ENCODE peak calls at places on chromosomes 13 and 19, in four cellular contexts. I is right lobe of liver, R is spleen, P is body of pancreas. G is an unnamed sample. For H3K4me1, the result is how much of the 10 kb centered on the place peaks cover.

GRCh38 chr13:91304740-91305139 is 42.7 kb upstream of the MIR17HG start:
- DNase-seq in I (no peak), R (no peak), P (no peak), G (no peak)

GRCh38 chr13:75635101-75635620 is 969 bp upstream of the LMO7 start:
- DNase-seq in I (peak), R (no peak), P (peak), G (no peak)

GRCh38 chr13:40777166-40777956 is 6.4 kb upstream of the MRPS31 start:
- DNase-seq in I (no peak), R (no peak), P (peak), G (no peak)

GRCh38 chr19:10289167-10289835 is 451 bp upstream of the ICAM5 start:
- DNase-seq in I (no peak), R (peak), P (no peak), G (no peak)

GRCh38 chr19:5271145-5271544 is 69.5 kb downstream of the PTPRS start:
- DNase-seq in I (no peak), R (no peak), P (no peak), G (no peak)

GRCh38 chr19:46784262-46785053 is 3.9 kb downstream of the SLC1A5 start:
- DNase-seq in I (peak), R (peak), P (peak), G (peak)

GRCh38 chr13:96671073-96671472 is 323.2 kb downstream of the OXGR1 start:
- DNase-seq in I (no peak), R (no peak), P (no peak), G (no peak)

GRCh38 chr19:46390866-46391265 is 22.5 kb downstream of the CCDC8 start:
- DNase-seq in I (peak), R (peak), P (no peak), G (peak)

GRCh38 chr19:11338164-11338563 is 1.3 kb downstream of the RAB3D start:
- DNase-seq in I (no peak), R (no peak), P (peak), G (no peak)

GRCh38 chr13:98910501-98910951 is 67.3 kb downstream of the DOCK9 start:
- DNase-seq in I (no peak), R (no peak), P (no peak), G (no peak)

GRCh38 chr13:71677114-71677513 is 189.9 kb downstream of the DACH1 start:
- DNase-seq in I (no peak), R (no peak), P (no peak), G (no peak)

GRCh38 chr13:92173254-92173653 is 774.8 kb downstream of the GPC5 start:
- DNase-seq in I (no peak), R (no peak), P (no peak), G (no peak)

GRCh38 chr13:41833851-41834250 is 127.1 kb downstream of the VWA8 start:
- DNase-seq in I (no peak), R (no peak), P (no peak), G (no peak)

GRCh38 chr13:34750078-34750703 is 191.9 kb upstream of the NBEA start:
- DNase-seq in I (no peak), R (no peak), P (peak), G (no peak)

GRCh38 chr13:36357692-36358091 is 11.5 kb upstream of the SPART start:
- DNase-seq in I (no peak), R (no peak), P (peak), G (peak)

GRCh38 chr13:61770697-61771096 is 355.0 kb upstream of the PCDH20 start:
- DNase-seq in I (no peak), R (no peak), P (no peak), G (no peak)

GRCh38 chr19:44824758-44825157 is 15.9 kb downstream of the BCAM start:
- DNase-seq in I (no peak), R (no peak), P (peak), G (no peak)

GRCh38 chr13:45073809-45074208 is 46.5 kb upstream of the GTF2F2 start:
- DNase-seq in I (no peak), R (no peak), P (no peak), G (no peak)

GRCh38 chr19:10193666-10194499 is 870 bp downstream of the DNMT1 start:
- DNase-seq in I (no peak), R (peak), P (no peak), G (no peak)

GRCh38 chr13:28792992-28793391 is 27.1 kb upstream of the MTUS2 start:
- DNase-seq in I (no peak), R (no peak), P (no peak), G (no peak)

GRCh38 chr19:2145831-2146241 is 5.5 kb downstream of the AP3D1 start:
- DNase-seq in I (no peak), R (no peak), P (no peak), G (no peak)

GRCh38 chr13:45434556-45435371 is 16.6 kb upstream of the SLC25A30 start:
- DNase-seq in I (no peak), R (no peak), P (no peak), G (no peak)

GRCh38 chr13:100506600-100507422 is 81.8 kb downstream of the GGACT start:
- DNase-seq in I (no peak), R (no peak), P (no peak), G (no peak)

GRCh38 chr13:39451301-39451700 is 151.7 kb downstream of the LHFPL6 start:
- DNase-seq in I (no peak), R (no peak), P (no peak), G (no peak)

GRCh38 chr13:48585456-48585840 is 52.6 kb upstream of the RCBTB2 start:
- DNase-seq in I (no peak), R (no peak), P (peak), G (no peak)

GRCh38 chr19:45794627-45795026 is 2.0 kb upstream of the DMWD start:
- DNase-seq in I (no peak), R (no peak), P (no peak), G (no peak)

GRCh38 chr19:15863272-15863671 is 34.6 kb downstream of the CYP4F2 start:
- DNase-seq in I (no peak), R (no peak), P (no peak), G (no peak)

GRCh38 chr13:49986471-49986870 is 10.4 kb upstream of the TRIM13 start:
- DNase-seq in I (peak), R (no peak), P (no peak), G (no peak)

GRCh38 chr13:98142427-98143156 is at the start of gene FARP1:
- DNase-seq in I (peak), R (peak), P (peak), G (peak)

GRCh38 chr19:11881151-11881800 is 6.3 kb upstream of the ZNF69 start:
- DNase-seq in I (peak), R (peak), P (peak), G (no peak)

GRCh38 chr13:102620512-102620911 is 23.7 kb downstream of the TPP2 start:
- DNase-seq in I (no peak), R (no peak), P (no peak), G (no peak)

GRCh38 chr13:43744630-43745029 is 42.1 kb downstream of the ENOX1 start:
- DNase-seq in I (no peak), R (no peak), P (no peak), G (no peak)

GRCh38 chr19:19597809-19598306 is 20.6 kb downstream of the PBX4 start:
- DNase-seq in I (no peak), R (no peak), P (no peak), G (no peak)

GRCh38 chr13:53321301-53321700 is 292.7 kb downstream of the OLFM4 start:
- DNase-seq in I (no peak), R (no peak), P (no peak), G (no peak)

GRCh38 chr19:40565355-40565754 is 11.3 kb upstream of the SHKBP1 start:
- DNase-seq in I (no peak), R (no peak), P (no peak), G (no peak)
- TF ChIP-seq POLR2A in I (no peak), R (no peak), P (no peak), G (no peak)

DNA sequence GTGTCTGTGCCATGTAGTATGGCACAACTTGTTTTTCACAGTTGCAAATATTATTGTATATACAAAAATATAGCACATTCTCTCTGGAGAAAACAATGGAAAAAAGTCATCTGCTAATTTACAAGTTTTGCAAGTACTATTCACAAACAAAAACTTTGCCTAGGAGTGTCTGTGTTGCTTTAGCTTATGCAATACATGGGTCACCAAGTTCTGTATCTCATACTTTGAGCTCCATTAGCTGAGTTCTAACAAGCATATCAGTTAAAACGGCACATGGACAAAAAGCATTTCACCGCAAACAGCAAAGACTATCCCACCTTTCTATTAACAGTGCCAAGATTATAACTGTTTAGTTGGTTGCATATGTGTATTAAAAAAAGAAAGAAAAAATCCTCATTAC is 4.6 kb downstream of the SPRY2 start:
- DNase-seq in I (no peak), R (no peak), P (no peak), G (no peak)
- H3K4me3 ChIP-seq in I (peak), R (no peak), P (no peak), G (peak)

GRCh38 chr13:20823071-20823470 is 49.3 kb upstream of the EEF1AKMT1 start:
- DNase-seq in I (no peak), R (no peak), P (no peak), G (no peak)

GRCh38 chr13:20826301-20826700 is 52.5 kb upstream of the EEF1AKMT1 start:
- DNase-seq in I (no peak), R (no peak), P (no peak), G (no peak)

GRCh38 chr13:20826810-20827560 is 53.2 kb upstream of the EEF1AKMT1 start:
- DNase-seq in I (no peak), R (no peak), P (no peak), G (no peak)

GRCh38 chr13:20825476-20825875 is 51.7 kb upstream of the EEF1AKMT1 start:
- DNase-seq in I (no peak), R (no peak), P (no peak), G (no peak)

DNA sequence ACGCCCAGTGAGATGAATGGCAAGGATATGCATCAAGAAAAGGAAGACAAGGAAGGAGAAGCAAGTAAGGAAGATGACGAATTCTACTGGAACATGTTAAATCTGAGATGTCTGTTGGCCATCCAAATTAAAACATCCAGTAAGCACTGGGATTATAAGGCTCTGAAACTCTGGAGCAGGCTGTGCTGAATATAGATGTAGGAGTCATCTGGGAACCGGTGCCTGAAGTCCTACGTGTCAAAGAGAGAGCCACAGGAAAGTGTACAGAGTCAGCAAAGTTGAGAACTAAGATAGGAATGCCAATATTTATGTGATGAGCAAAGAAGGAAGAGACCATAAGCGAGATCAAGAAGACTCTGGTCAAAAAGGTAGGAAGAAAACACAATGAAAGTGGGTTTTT is 51.0 kb upstream of the EEF1AKMT1 start:
- DNase-seq in I (no peak), R (no peak), P (no peak), G (no peak)
- H3K4me1 ChIP-seq in I (under half), R (under half), P (under half), G (under half)

DNA sequence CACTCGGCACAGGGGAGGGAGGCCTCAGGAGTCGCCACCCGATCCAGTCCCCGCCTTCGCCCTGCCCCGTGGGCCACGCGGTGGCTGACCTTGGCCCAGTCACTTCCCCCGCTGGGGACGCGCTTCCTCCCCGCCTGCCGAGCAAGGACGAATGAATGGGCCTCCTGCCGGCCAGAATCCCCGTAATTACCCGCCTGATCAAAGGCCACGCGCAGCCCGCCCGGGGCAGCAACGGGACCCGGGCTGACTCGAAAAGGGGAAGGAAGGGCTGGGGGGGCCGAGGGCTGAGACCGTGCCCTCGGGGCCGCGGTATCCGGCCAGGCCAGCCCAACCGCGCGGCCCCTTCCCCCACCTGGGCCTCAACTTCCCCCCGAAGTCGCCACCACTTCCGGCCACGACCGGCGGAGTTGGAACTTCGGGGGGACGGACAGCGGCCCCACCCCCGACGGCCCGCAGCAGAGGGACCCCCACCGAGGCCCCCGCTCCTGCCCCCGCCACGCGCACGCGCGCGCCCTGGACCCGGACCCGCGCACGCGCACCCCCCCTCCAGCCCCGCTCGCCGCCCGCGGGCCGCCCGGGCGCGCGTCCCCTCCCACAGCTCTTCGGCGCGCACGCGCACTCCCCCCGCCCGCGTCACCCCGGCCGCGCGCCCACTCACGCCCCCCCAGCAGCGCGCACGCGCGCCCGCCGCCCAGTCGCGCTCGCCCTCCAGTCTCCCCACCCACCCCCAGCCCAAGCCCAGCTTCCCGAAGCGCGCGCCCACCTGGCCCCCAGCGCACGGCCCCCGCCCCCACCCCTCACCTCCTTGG is 520 bp downstream of the ZNF787 start:
- DNase-seq in I (peak), R (peak), P (peak), G (peak)
- TF ChIP-seq POLR2A in I (peak), R (no peak), P (peak), G (no peak)

GRCh38 chr19:50272263-50272897 is 56.8 kb downstream of the KCNC3 start:
- DNase-seq in I (no peak), R (no peak), P (no peak), G (no peak)
- H3K4me3 ChIP-seq in I (no peak), R (no peak), P (no peak), G (no peak)

G was measured in sigmoid colon.